ENCODE peak calls at places on chromosomes 13 and 19, in seven cellular contexts. One of them, this sample, is unnamed.

GRCh38 chr19:2381151-2381822 is 21.2 kb downstream of the TMPRSS9 start:
- DNase-seq in upper lobe of left lung: no peak
- DNase-seq in ovary: no peak
- DNase-seq in mammary epithelial cell: no peak
- DNase-seq in stomach: no peak
- DNase-seq in heart right ventricle: no peak
- DNase-seq in tibial nerve: no peak
- DNase-seq in this sample: no peak

GRCh38 chr19:20660473-20660872 is 898 bp downstream of the ZNF626 start:
- DNase-seq in upper lobe of left lung: no peak
- DNase-seq in ovary: peak; percentile 17
- DNase-seq in mammary epithelial cell: peak; percentile 11
- DNase-seq in stomach: no peak
- DNase-seq in heart right ventricle: no peak
- DNase-seq in tibial nerve: no peak
- DNase-seq in this sample: peak; percentile 2

GRCh38 chr19:14639536-14640277 is 34.9 kb downstream of the ADGRE3 start:
- DNase-seq in upper lobe of left lung: no peak
- DNase-seq in ovary: no peak
- DNase-seq in mammary epithelial cell: no peak
- DNase-seq in stomach: no peak
- DNase-seq in heart right ventricle: no peak
- DNase-seq in tibial nerve: no peak
- DNase-seq in this sample: no peak

GRCh38 chr13:87107626-87108025 is 563.5 kb upstream of the SLITRK5 start:
- DNase-seq in upper lobe of left lung: no peak
- DNase-seq in ovary: no peak
- DNase-seq in mammary epithelial cell: no peak
- DNase-seq in stomach: no peak
- DNase-seq in heart right ventricle: no peak
- DNase-seq in tibial nerve: no peak
- DNase-seq in this sample: no peak

GRCh38 chr19:56091066-56091490 is 30.0 kb downstream of the ZNF787 start:
- DNase-seq in upper lobe of left lung: no peak
- DNase-seq in ovary: no peak
- DNase-seq in mammary epithelial cell: peak; percentile 90
- DNase-seq in stomach: no peak
- DNase-seq in heart right ventricle: no peak
- DNase-seq in tibial nerve: no peak
- DNase-seq in this sample: peak; percentile 32

GRCh38 chr13:26942184-26942583 is 181.6 kb upstream of the GPR12 start:
- DNase-seq in upper lobe of left lung: no peak
- DNase-seq in ovary: no peak
- DNase-seq in mammary epithelial cell: no peak
- DNase-seq in stomach: no peak
- DNase-seq in heart right ventricle: no peak
- DNase-seq in tibial nerve: no peak
- DNase-seq in this sample: no peak

GRCh38 chr19:44050740-44051653 is 839 bp upstream of the ZNF223 start:
- DNase-seq in upper lobe of left lung: no peak
- DNase-seq in ovary: no peak
- DNase-seq in mammary epithelial cell: peak; percentile 53
- DNase-seq in stomach: peak; percentile 28
- DNase-seq in heart right ventricle: no peak
- DNase-seq in tibial nerve: no peak
- DNase-seq in this sample: peak; percentile 2

GRCh38 chr19:27885361-27885760 is 1327.6 kb downstream of the UQCRFS1 start:
- DNase-seq in upper lobe of left lung: no peak
- DNase-seq in ovary: no peak
- DNase-seq in mammary epithelial cell: no peak
- DNase-seq in stomach: no peak
- DNase-seq in heart right ventricle: no peak
- DNase-seq in tibial nerve: no peak
- DNase-seq in this sample: no peak

GRCh38 chr13:29884671-29885424 is 34.4 kb upstream of the UBL3 start:
- DNase-seq in upper lobe of left lung: no peak
- DNase-seq in ovary: no peak
- DNase-seq in mammary epithelial cell: peak; percentile 84
- DNase-seq in stomach: no peak
- DNase-seq in heart right ventricle: no peak
- DNase-seq in tibial nerve: no peak
- DNase-seq in this sample: no peak

GRCh38 chr13:77136902-77137420 is 110.0 kb upstream of the FBXL3 start:
- DNase-seq in upper lobe of left lung: no peak
- DNase-seq in ovary: no peak
- DNase-seq in mammary epithelial cell: peak; percentile 20
- DNase-seq in stomach: no peak
- DNase-seq in heart right ventricle: no peak
- DNase-seq in tibial nerve: no peak
- DNase-seq in this sample: peak; percentile 88

GRCh38 chr13:25455146-25455545 is 83.4 kb downstream of the ATP8A2 start:
- DNase-seq in upper lobe of left lung: no peak
- DNase-seq in ovary: no peak
- DNase-seq in mammary epithelial cell: peak; percentile 76
- DNase-seq in stomach: no peak
- DNase-seq in heart right ventricle: no peak
- DNase-seq in tibial nerve: no peak
- DNase-seq in this sample: no peak

GRCh38 chr13:50616101-50616500 is 227.4 kb downstream of the DLEU7 start:
- DNase-seq in upper lobe of left lung: no peak
- DNase-seq in ovary: no peak
- DNase-seq in mammary epithelial cell: peak; percentile 16
- DNase-seq in stomach: no peak
- DNase-seq in heart right ventricle: no peak
- DNase-seq in tibial nerve: no peak
- DNase-seq in this sample: peak; percentile 69

GRCh38 chr13:41985788-41986508 is 25.0 kb upstream of the VWA8 start:
- DNase-seq in upper lobe of left lung: no peak
- DNase-seq in ovary: no peak
- DNase-seq in mammary epithelial cell: peak; percentile 54
- DNase-seq in stomach: no peak
- DNase-seq in heart right ventricle: no peak
- DNase-seq in tibial nerve: no peak
- DNase-seq in this sample: peak; percentile 29

GRCh38 chr13:24923305-24923640 is 159.3 kb downstream of the RNF17 start:
- DNase-seq in upper lobe of left lung: no peak
- DNase-seq in ovary: no peak
- DNase-seq in mammary epithelial cell: no peak
- DNase-seq in stomach: no peak
- DNase-seq in heart right ventricle: no peak
- DNase-seq in tibial nerve: peak; percentile 33
- DNase-seq in this sample: peak; percentile 43

GRCh38 chr13:102422690-102423089 is 20.8 kb upstream of the FGF14 start:
- DNase-seq in upper lobe of left lung: no peak
- DNase-seq in ovary: no peak
- DNase-seq in mammary epithelial cell: no peak
- DNase-seq in stomach: no peak
- DNase-seq in heart right ventricle: no peak
- DNase-seq in tibial nerve: no peak
- DNase-seq in this sample: no peak

GRCh38 chr13:47251771-47252170 is 354.9 kb upstream of the HTR2A start:
- DNase-seq in upper lobe of left lung: no peak
- DNase-seq in ovary: no peak
- DNase-seq in mammary epithelial cell: no peak
- DNase-seq in stomach: no peak
- DNase-seq in heart right ventricle: no peak
- DNase-seq in tibial nerve: no peak
- DNase-seq in this sample: no peak

GRCh38 chr19:54045771-54046170 is 17.9 kb downstream of the VSTM1 start:
- DNase-seq in upper lobe of left lung: no peak
- DNase-seq in ovary: no peak
- DNase-seq in mammary epithelial cell: no peak
- DNase-seq in stomach: no peak
- DNase-seq in heart right ventricle: no peak
- DNase-seq in tibial nerve: no peak
- DNase-seq in this sample: no peak

GRCh38 chr19:5561559-5561958 is 6.2 kb downstream of the TINCR start:
- DNase-seq in upper lobe of left lung: no peak
- DNase-seq in ovary: no peak
- DNase-seq in mammary epithelial cell: no peak
- DNase-seq in stomach: no peak
- DNase-seq in heart right ventricle: no peak
- DNase-seq in tibial nerve: no peak
- DNase-seq in this sample: no peak

GRCh38 chr19:54609356-54609791 is 15.9 kb downstream of the LILRA1 start:
- DNase-seq in upper lobe of left lung: peak; percentile 52
- DNase-seq in ovary: no peak
- DNase-seq in mammary epithelial cell: no peak
- DNase-seq in stomach: peak; percentile 23
- DNase-seq in heart right ventricle: no peak
- DNase-seq in tibial nerve: no peak
- DNase-seq in this sample: no peak

GRCh38 chr13:45102136-45102802 is 18.0 kb upstream of the GTF2F2 start:
- DNase-seq in upper lobe of left lung: no peak
- DNase-seq in ovary: no peak
- DNase-seq in mammary epithelial cell: no peak
- DNase-seq in stomach: no peak
- DNase-seq in heart right ventricle: no peak
- DNase-seq in tibial nerve: no peak
- DNase-seq in this sample: no peak

GRCh38 chr19:39826311-39826945 is 7.5 kb downstream of the DYRK1B start:
- DNase-seq in upper lobe of left lung: peak; percentile 85
- DNase-seq in ovary: no peak
- DNase-seq in mammary epithelial cell: no peak
- DNase-seq in stomach: peak; percentile 18
- DNase-seq in heart right ventricle: no peak
- DNase-seq in tibial nerve: no peak
- DNase-seq in this sample: no peak

GRCh38 chr19:39824143-39825092 is 9.5 kb downstream of the DYRK1B start:
- DNase-seq in upper lobe of left lung: peak; percentile 89
- DNase-seq in ovary: peak; percentile 88
- DNase-seq in mammary epithelial cell: peak; percentile 84
- DNase-seq in stomach: peak; percentile 92
- DNase-seq in heart right ventricle: peak; percentile 79
- DNase-seq in tibial nerve: peak; percentile 91
- DNase-seq in this sample: peak; percentile 93

GRCh38 chr19:39827216-39827615 is 6.7 kb downstream of the DYRK1B start:
- DNase-seq in upper lobe of left lung: peak; percentile 66
- DNase-seq in ovary: no peak
- DNase-seq in mammary epithelial cell: no peak
- DNase-seq in stomach: no peak
- DNase-seq in heart right ventricle: no peak
- DNase-seq in tibial nerve: no peak
- DNase-seq in this sample: no peak

GRCh38 chr19:39825093-39825463 is 8.9 kb downstream of the DYRK1B start:
- DNase-seq in upper lobe of left lung: peak; percentile 32
- DNase-seq in ovary: no peak
- DNase-seq in mammary epithelial cell: no peak
- DNase-seq in stomach: no peak
- DNase-seq in heart right ventricle: no peak
- DNase-seq in tibial nerve: no peak
- DNase-seq in this sample: no peak

DNA sequence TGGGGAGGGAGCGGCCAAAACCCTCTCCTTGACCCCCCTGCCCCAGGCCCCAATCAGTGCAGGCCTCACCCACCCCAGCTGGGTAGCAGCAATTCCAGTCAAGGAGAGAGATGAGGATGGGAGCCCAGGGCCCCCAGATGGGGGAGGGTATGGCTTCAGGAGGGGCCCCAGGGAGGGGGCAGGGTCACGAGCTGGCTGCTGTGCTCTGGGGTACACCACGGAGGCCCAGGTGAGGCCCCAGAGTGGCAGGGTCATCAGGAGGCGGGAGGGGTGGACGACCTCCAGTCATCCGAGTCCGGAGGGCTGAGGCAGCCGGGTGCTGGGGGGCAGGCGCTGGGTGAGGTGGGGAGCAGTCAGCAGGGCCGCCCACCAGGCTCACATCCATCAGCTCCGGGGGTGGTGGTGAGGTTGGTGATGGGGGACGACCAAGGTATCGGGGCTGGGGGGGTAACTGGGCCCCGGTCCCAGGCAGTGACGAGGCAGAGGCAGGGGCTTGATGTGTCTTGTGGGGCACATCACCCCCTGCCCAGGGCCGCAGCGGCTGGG is 8.4 kb downstream of the DYRK1B start:
- DNase-seq in upper lobe of left lung: peak; percentile 74
- DNase-seq in ovary: no peak
- DNase-seq in mammary epithelial cell: no peak
- DNase-seq in stomach: no peak
- DNase-seq in heart right ventricle: peak; percentile 17
- DNase-seq in tibial nerve: no peak
- DNase-seq in this sample: no peak
- H3K27ac ChIP-seq in upper lobe of left lung: no peak overlapping the region
- H3K27ac ChIP-seq in ovary: no peak overlapping the region
- H3K27ac ChIP-seq in mammary epithelial cell: no peak overlapping the region
- H3K27ac ChIP-seq in stomach: peak overlapping the region; percentile 84
- H3K27ac ChIP-seq in heart right ventricle: no peak overlapping the region
- H3K27ac ChIP-seq in tibial nerve: peak overlapping the region; percentile 86
- H3K27ac ChIP-seq in this sample: no peak overlapping the region

GRCh38 chr13:79475569-79475968 is 5.4 kb upstream of the NDFIP2 start:
- DNase-seq in upper lobe of left lung: no peak
- DNase-seq in ovary: no peak
- DNase-seq in mammary epithelial cell: no peak
- DNase-seq in stomach: no peak
- DNase-seq in heart right ventricle: no peak
- DNase-seq in tibial nerve: no peak
- DNase-seq in this sample: no peak

GRCh38 chr13:79481685-79482052 is 714 bp downstream of the NDFIP2 start:
- DNase-seq in upper lobe of left lung: no peak
- DNase-seq in ovary: no peak
- DNase-seq in mammary epithelial cell: peak; percentile 52
- DNase-seq in stomach: peak; percentile 28
- DNase-seq in heart right ventricle: no peak
- DNase-seq in tibial nerve: no peak
- DNase-seq in this sample: no peak

GRCh38 chr13:79482271-79482970 is 1.5 kb downstream of the NDFIP2 start:
- DNase-seq in upper lobe of left lung: no peak
- DNase-seq in ovary: no peak
- DNase-seq in mammary epithelial cell: no peak
- DNase-seq in stomach: no peak
- DNase-seq in heart right ventricle: no peak
- DNase-seq in tibial nerve: no peak
- DNase-seq in this sample: no peak

GRCh38 chr13:79480954-79481684 is at the start of gene NDFIP2:
- DNase-seq in upper lobe of left lung: peak; percentile 97
- DNase-seq in ovary: peak; percentile 73
- DNase-seq in mammary epithelial cell: peak; percentile 89
- DNase-seq in stomach: peak; percentile 89
- DNase-seq in heart right ventricle: peak; percentile 91
- DNase-seq in tibial nerve: peak; percentile 54
- DNase-seq in this sample: peak; percentile 78

GRCh38 chr13:79477968-79478367 is 3.0 kb upstream of the NDFIP2 start:
- DNase-seq in upper lobe of left lung: no peak
- DNase-seq in ovary: no peak
- DNase-seq in mammary epithelial cell: peak; percentile 21
- DNase-seq in stomach: no peak
- DNase-seq in heart right ventricle: peak; percentile 29
- DNase-seq in tibial nerve: no peak
- DNase-seq in this sample: no peak
- TF ChIP-seq CTCF in upper lobe of left lung: no peak
- TF ChIP-seq CTCF in ovary: no peak
- TF ChIP-seq CTCF in mammary epithelial cell: peak; percentile 28
- TF ChIP-seq CTCF in stomach: no peak
- TF ChIP-seq CTCF in heart right ventricle: no peak
- TF ChIP-seq CTCF in tibial nerve: no peak
- TF ChIP-seq CTCF in this sample: no peak

GRCh38 chr19:6811378-6811777 is 38.9 kb downstream of the VAV1 start:
- DNase-seq in upper lobe of left lung: no peak
- DNase-seq in ovary: no peak
- DNase-seq in mammary epithelial cell: no peak
- DNase-seq in stomach: no peak
- DNase-seq in heart right ventricle: no peak
- DNase-seq in tibial nerve: no peak
- DNase-seq in this sample: no peak
- H3K36me3 ChIP-seq in upper lobe of left lung: no peaks in the 10 kb centered on the region
- H3K36me3 ChIP-seq in ovary: no peaks in the 10 kb centered on the region
- H3K36me3 ChIP-seq in mammary epithelial cell: no peaks in the 10 kb centered on the region
- H3K36me3 ChIP-seq in stomach: no peaks in the 10 kb centered on the region
- H3K36me3 ChIP-seq in heart right ventricle: no peaks in the 10 kb centered on the region
- H3K36me3 ChIP-seq in tibial nerve: no peaks in the 10 kb centered on the region
- H3K36me3 ChIP-seq in this sample: no peaks in the 10 kb centered on the region

GRCh38 chr19:35099897-35100275 is 15.7 kb upstream of the FXYD3 start:
- DNase-seq in upper lobe of left lung: no peak
- DNase-seq in ovary: no peak
- DNase-seq in mammary epithelial cell: no peak
- DNase-seq in stomach: no peak
- DNase-seq in heart right ventricle: no peak
- DNase-seq in tibial nerve: no peak
- DNase-seq in this sample: no peak
- H3K27ac ChIP-seq in upper lobe of left lung: no peak overlapping the region
- H3K27ac ChIP-seq in ovary: no peak overlapping the region
- H3K27ac ChIP-seq in mammary epithelial cell: no peak overlapping the region
- H3K27ac ChIP-seq in stomach: no peak overlapping the region
- H3K27ac ChIP-seq in heart right ventricle: no peak overlapping the region
- H3K27ac ChIP-seq in tibial nerve: peak overlapping the region; percentile 40
- H3K27ac ChIP-seq in this sample: no peak overlapping the region

This sample was measured in brain microvascular endothelial cell.